ENCODE peak calls at places on chromosome 22, in five cellular contexts. One of them, this sample, is unnamed.
A peak's percentile ranks its signal among the peaks of the same experiment; 100 is the strongest.

GRCh38 chr22:49020314-49020713 is 807.4 kb downstream of the BRD1 start:
- DNase-seq in AG04450: no peak
- DNase-seq in effector memory CD4-positive, alpha-beta T cell: no peak
- DNase-seq in AG04449: no peak
- DNase-seq in MM.1S: no peak
- DNase-seq in this sample: no peak

GRCh38 chr22:43754176-43754575 is 57.9 kb downstream of the EFCAB6 start:
- DNase-seq in MM.1S: no peak
- DNase-seq in AG04449: no peak
- DNase-seq in AG04450: no peak
- DNase-seq in effector memory CD4-positive, alpha-beta T cell: no peak
- DNase-seq in this sample: no peak

GRCh38 chr22:28029201-28029948 is 110.3 kb upstream of the PITPNB start:
- DNase-seq in AG04450: no peak
- DNase-seq in AG04449: no peak
- DNase-seq in effector memory CD4-positive, alpha-beta T cell: no peak
- DNase-seq in MM.1S: no peak
- DNase-seq in this sample: no peak

GRCh38 chr22:17098379-17098819 is 13.6 kb downstream of the IL17RA start:
- DNase-seq in effector memory CD4-positive, alpha-beta T cell: no peak
- DNase-seq in MM.1S: no peak
- DNase-seq in AG04449: no peak
- DNase-seq in AG04450: no peak
- DNase-seq in this sample: no peak

GRCh38 chr22:19127329-19128008 is 3.6 kb upstream of the TSSK2 start:
- DNase-seq in MM.1S: no peak
- DNase-seq in effector memory CD4-positive, alpha-beta T cell: no peak
- DNase-seq in AG04450: no peak
- DNase-seq in AG04449: no peak
- DNase-seq in this sample: no peak

GRCh38 chr22:44392446-44392921 is 79.7 kb upstream of the SHISAL1 start:
- DNase-seq in MM.1S: no peak
- DNase-seq in AG04450: no peak
- DNase-seq in effector memory CD4-positive, alpha-beta T cell: no peak
- DNase-seq in AG04449: no peak
- DNase-seq in this sample: no peak

GRCh38 chr22:19527321-19527721 is 3.1 kb upstream of the CLDN5 start:
- DNase-seq in effector memory CD4-positive, alpha-beta T cell: no peak
- DNase-seq in AG04450: no peak
- DNase-seq in AG04449: no peak
- DNase-seq in MM.1S: no peak
- DNase-seq in this sample: no peak

GRCh38 chr22:47332246-47332980 is 570.0 kb downstream of the TBC1D22A start:
- DNase-seq in AG04450: no peak
- DNase-seq in effector memory CD4-positive, alpha-beta T cell: no peak
- DNase-seq in MM.1S: no peak
- DNase-seq in AG04449: no peak
- DNase-seq in this sample: no peak

GRCh38 chr22:44102856-44103255 is 77.9 kb upstream of the PARVG start:
- DNase-seq in effector memory CD4-positive, alpha-beta T cell: no peak
- DNase-seq in AG04449: no peak
- DNase-seq in AG04450: no peak
- DNase-seq in MM.1S: no peak
- DNase-seq in this sample: no peak

GRCh38 chr22:17741866-17742527 is 32.3 kb downstream of the BID start:
- DNase-seq in effector memory CD4-positive, alpha-beta T cell: no peak
- DNase-seq in AG04450: no peak
- DNase-seq in MM.1S: no peak
- DNase-seq in AG04449: no peak
- DNase-seq in this sample: no peak

GRCh38 chr22:49754674-49755590 is 72.7 kb downstream of the BRD1 start:
- DNase-seq in AG04449: no peak
- DNase-seq in effector memory CD4-positive, alpha-beta T cell: no peak
- DNase-seq in MM.1S: no peak
- DNase-seq in AG04450: no peak
- DNase-seq in this sample: no peak

GRCh38 chr22:17795143-17795542 is 20.9 kb upstream of the BID start:
- DNase-seq in AG04449: no peak
- DNase-seq in effector memory CD4-positive, alpha-beta T cell: no peak
- DNase-seq in AG04450: no peak
- DNase-seq in MM.1S: no peak
- DNase-seq in this sample: no peak

GRCh38 chr22:18012528-18012927 is 11.8 kb downstream of the MICAL3 start:
- DNase-seq in effector memory CD4-positive, alpha-beta T cell: no peak
- DNase-seq in AG04449: no peak
- DNase-seq in MM.1S: no peak
- DNase-seq in AG04450: no peak
- DNase-seq in this sample: no peak

GRCh38 chr22:49305215-49305965 is 522.3 kb downstream of the BRD1 start:
- DNase-seq in AG04449: no peak
- DNase-seq in effector memory CD4-positive, alpha-beta T cell: no peak
- DNase-seq in AG04450: no peak
- DNase-seq in MM.1S: peak; percentile 49
- DNase-seq in this sample: no peak

GRCh38 chr22:40310081-40310770 is 36.1 kb upstream of the ADSL start:
- DNase-seq in AG04449: peak; percentile 70
- DNase-seq in MM.1S: no peak
- DNase-seq in AG04450: peak; percentile 84
- DNase-seq in effector memory CD4-positive, alpha-beta T cell: no peak
- DNase-seq in this sample: peak; percentile 68

GRCh38 chr22:34976886-34977285 is 89.1 kb upstream of the ISX start:
- DNase-seq in effector memory CD4-positive, alpha-beta T cell: no peak
- DNase-seq in MM.1S: no peak
- DNase-seq in AG04449: no peak
- DNase-seq in AG04450: no peak
- DNase-seq in this sample: no peak

GRCh38 chr22:44335903-44336803 is 23.4 kb upstream of the SHISAL1 start:
- DNase-seq in AG04450: no peak
- DNase-seq in effector memory CD4-positive, alpha-beta T cell: no peak
- DNase-seq in AG04449: no peak
- DNase-seq in MM.1S: no peak
- DNase-seq in this sample: no peak

GRCh38 chr22:50621491-50621880 is 6.5 kb downstream of the ARSA start:
- DNase-seq in AG04450: no peak
- DNase-seq in effector memory CD4-positive, alpha-beta T cell: peak; percentile 39
- DNase-seq in AG04449: no peak
- DNase-seq in MM.1S: peak; percentile 38
- DNase-seq in this sample: no peak

DNA sequence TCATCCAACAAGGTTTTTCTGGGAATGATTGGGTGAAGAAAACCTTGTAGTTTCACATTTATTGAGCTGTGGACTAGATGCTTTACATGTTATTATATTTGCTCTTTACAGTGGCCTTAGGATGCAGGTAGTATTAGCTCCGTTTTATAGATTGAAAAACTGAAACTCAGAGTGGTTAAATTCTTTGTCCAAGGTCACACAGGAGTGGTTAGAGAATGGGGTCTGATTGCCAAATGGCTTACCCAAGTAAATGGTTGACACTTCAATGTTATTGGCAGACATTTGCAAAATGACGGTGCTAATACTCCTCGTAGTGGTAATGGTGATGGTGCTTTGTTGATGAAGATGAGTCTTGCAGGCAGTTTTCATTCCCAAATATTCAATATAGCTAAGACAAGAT is 2.2 kb downstream of the GTPBP1 start:
- DNase-seq in AG04450: no peak
- DNase-seq in AG04449: no peak
- DNase-seq in MM.1S: no peak
- DNase-seq in effector memory CD4-positive, alpha-beta T cell: no peak
- DNase-seq in this sample: no peak
- H3K4me3 ChIP-seq in AG04450: peak overlapping the region; percentile 8
- H3K4me3 ChIP-seq in AG04449: no peak overlapping the region
- H3K4me3 ChIP-seq in MM.1S: peak overlapping the region; percentile 80
- H3K4me3 ChIP-seq in effector memory CD4-positive, alpha-beta T cell: no peak overlapping the region
- H3K4me3 ChIP-seq in this sample: no peak overlapping the region

DNA sequence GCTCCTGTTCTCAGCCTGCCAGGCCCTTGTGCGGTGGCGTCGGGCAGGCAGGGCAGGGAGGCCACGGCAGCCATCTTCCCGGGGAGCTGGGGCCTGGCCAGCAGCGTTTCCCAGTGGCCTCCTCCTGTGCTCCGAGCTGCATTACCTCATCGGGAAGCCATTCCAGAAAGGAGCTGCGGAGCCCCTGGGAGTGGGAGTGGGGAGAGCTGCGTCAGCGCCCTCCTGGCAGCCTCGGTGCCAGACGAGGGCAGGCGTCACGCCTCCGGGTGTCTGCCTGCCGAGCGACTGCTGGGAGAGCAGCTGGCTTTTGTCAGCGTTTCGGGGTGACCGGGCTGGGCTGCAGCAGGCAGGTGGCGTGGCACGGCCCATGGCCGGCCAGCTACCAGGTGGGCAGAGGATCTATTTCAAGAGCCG is 30.9 kb upstream of the WNT7B start:
- DNase-seq in effector memory CD4-positive, alpha-beta T cell: no peak
- DNase-seq in AG04450: peak; percentile 76
- DNase-seq in AG04449: peak; percentile 38
- DNase-seq in MM.1S: no peak
- DNase-seq in this sample: peak; percentile 81
- H3K4me3 ChIP-seq in effector memory CD4-positive, alpha-beta T cell: no peak overlapping the region
- H3K4me3 ChIP-seq in AG04450: no peak overlapping the region
- H3K4me3 ChIP-seq in AG04449: no peak overlapping the region
- H3K4me3 ChIP-seq in MM.1S: no peak overlapping the region
- H3K4me3 ChIP-seq in this sample: peak overlapping the region; percentile 20

GRCh38 chr22:45541580-45541979 is 38.9 kb downstream of the FBLN1 start:
- DNase-seq in AG04450: no peak
- DNase-seq in AG04449: no peak
- DNase-seq in MM.1S: no peak
- DNase-seq in effector memory CD4-positive, alpha-beta T cell: no peak
- DNase-seq in this sample: no peak
- H3K4me3 ChIP-seq in AG04450: no peak overlapping the region
- H3K4me3 ChIP-seq in AG04449: no peak overlapping the region
- H3K4me3 ChIP-seq in MM.1S: no peak overlapping the region
- H3K4me3 ChIP-seq in effector memory CD4-positive, alpha-beta T cell: no peak overlapping the region
- H3K4me3 ChIP-seq in this sample: no peak overlapping the region

DNA sequence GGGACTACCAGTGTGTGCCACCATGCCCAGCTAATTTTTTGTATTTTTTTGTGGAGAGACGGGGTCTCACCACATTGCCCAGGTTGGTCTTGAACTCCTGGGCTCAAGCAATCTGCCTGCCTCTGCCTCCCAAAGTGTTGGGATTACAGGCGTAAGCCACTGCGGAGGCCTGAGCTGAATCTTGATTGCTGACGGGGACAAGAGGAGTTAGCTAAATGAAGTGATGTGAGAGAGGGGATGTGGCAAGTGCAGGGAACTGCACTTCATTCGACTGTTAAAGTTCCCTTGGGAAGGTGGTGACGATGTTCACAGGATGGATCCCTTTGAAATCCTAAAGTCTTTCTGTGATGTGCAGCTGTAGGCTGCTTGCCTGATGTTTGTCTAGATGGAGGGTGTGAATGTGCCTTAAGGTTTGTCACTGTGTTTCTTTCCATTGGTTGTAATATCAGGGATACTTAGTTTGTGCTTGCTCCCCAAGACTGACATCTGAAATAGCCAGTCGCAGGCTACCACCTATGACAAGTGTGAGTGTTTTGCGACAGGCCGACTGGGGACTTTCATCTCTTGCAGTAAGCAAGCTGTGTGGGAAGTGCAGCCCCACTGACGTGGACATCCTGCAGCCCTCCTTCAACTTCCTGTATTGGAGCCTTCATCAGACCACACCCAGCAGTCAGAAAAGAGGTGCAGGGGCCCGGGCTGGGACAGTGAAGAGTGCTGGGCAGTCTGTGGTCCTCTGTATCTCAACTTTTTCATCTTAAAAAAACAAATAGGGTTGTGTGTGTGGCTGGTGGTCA is 19.6 kb upstream of the CCDC134 start:
- DNase-seq in AG04449: no peak
- DNase-seq in effector memory CD4-positive, alpha-beta T cell: peak; percentile 89
- DNase-seq in MM.1S: peak; percentile 87
- DNase-seq in AG04450: no peak
- DNase-seq in this sample: no peak
- H3K4me3 ChIP-seq in AG04449: no peak overlapping the region
- H3K4me3 ChIP-seq in effector memory CD4-positive, alpha-beta T cell: peak overlapping the region; percentile 60
- H3K4me3 ChIP-seq in MM.1S: peak overlapping the region; percentile 26
- H3K4me3 ChIP-seq in AG04450: no peak overlapping the region
- H3K4me3 ChIP-seq in this sample: no peak overlapping the region

GRCh38 chr22:32949719-32950118 is 108.5 kb downstream of the SYN3 start:
- DNase-seq in effector memory CD4-positive, alpha-beta T cell: no peak
- DNase-seq in AG04449: no peak
- DNase-seq in AG04450: no peak
- DNase-seq in MM.1S: no peak
- DNase-seq in this sample: no peak
- H3K4me3 ChIP-seq in effector memory CD4-positive, alpha-beta T cell: no peak overlapping the region
- H3K4me3 ChIP-seq in AG04449: no peak overlapping the region
- H3K4me3 ChIP-seq in AG04450: no peak overlapping the region
- H3K4me3 ChIP-seq in MM.1S: no peak overlapping the region
- H3K4me3 ChIP-seq in this sample: no peak overlapping the region

DNA sequence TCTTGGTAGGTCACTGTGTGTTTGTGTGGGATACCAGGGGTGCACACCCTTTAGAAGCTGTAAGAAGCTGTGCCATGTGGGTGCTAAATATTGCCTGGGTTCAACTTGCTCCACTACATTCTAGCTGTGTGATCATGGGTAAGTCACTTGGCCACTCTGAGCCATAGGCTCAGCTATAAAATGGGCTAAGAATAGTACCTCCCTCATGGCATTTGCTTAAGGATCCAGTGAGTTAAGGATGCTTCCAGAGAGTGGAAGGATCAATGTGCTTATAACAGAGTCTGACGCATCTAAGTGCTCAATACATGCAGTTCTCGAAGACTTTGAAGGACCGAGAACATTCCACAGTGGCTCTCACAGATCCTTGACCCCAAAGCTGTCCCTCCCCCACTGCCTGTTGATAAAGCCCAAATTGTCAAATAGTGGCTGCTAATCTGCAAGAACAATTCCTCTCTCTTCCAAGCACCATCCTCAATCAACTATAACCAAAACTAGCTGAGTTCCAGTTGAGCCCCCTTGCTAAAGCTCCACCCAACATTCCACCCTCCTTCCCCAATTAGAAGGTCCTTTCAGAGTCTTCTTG is 13.2 kb upstream of the TMPRSS6 start:
- DNase-seq in MM.1S: no peak
- DNase-seq in AG04449: no peak
- DNase-seq in AG04450: no peak
- DNase-seq in effector memory CD4-positive, alpha-beta T cell: no peak
- DNase-seq in this sample: no peak
- H3K4me3 ChIP-seq in MM.1S: no peak overlapping the region
- H3K4me3 ChIP-seq in AG04449: no peak overlapping the region
- H3K4me3 ChIP-seq in AG04450: no peak overlapping the region
- H3K4me3 ChIP-seq in effector memory CD4-positive, alpha-beta T cell: no peak overlapping the region
- H3K4me3 ChIP-seq in this sample: no peak overlapping the region